ENCODE peak calls at places on chromosomes 3 and 15, in ten cellular contexts. B, M, F, T, U, S, K, Q, I and D are unnamed samples.

GRCh38 chr3:193507566-193507965 is 47.1 kb downstream of the ATP13A4 start:
- DNase-seq in F (no peak), B (no peak), K (no peak), U (no peak), M (no peak), S (no peak), I (no peak), Q (no peak), T (no peak), D (no peak)

GRCh38 chr3:113531826-113532697 is at the start of gene SIDT1:
- DNase-seq in Q (no peak), B (peak), I (no peak), U (peak), T (no peak), K (peak), F (no peak), S (no peak), M (peak), D (peak)

GRCh38 chr3:14523792-14524191 is 16.4 kb downstream of the GRIP2 start:
- DNase-seq in T (no peak), B (no peak), M (no peak), Q (no peak), S (no peak), I (no peak), U (no peak), K (no peak), F (no peak), D (no peak)

GRCh38 chr3:188634285-188634684 is 480.3 kb downstream of the LPP start:
- DNase-seq in M (no peak), Q (no peak), S (no peak), F (peak), K (no peak), U (no peak), B (no peak), T (no peak), I (no peak), D (no peak)

GRCh38 chr3:194937751-194938358 is 252.2 kb downstream of the FAM43A start:
- DNase-seq in M (no peak), U (no peak), Q (no peak), S (no peak), T (no peak), K (no peak), F (no peak), B (no peak), I (no peak), D (no peak)

GRCh38 chr3:186953011-186953487 is 22.7 kb downstream of the ST6GAL1 start:
- DNase-seq in Q (no peak), B (no peak), S (no peak), U (no peak), M (no peak), F (no peak), T (no peak), K (no peak), I (no peak), D (peak)

GRCh38 chr3:186551387-186551786 is 7.2 kb upstream of the CRYGS start:
- DNase-seq in B (no peak), I (no peak), K (no peak), M (no peak), F (no peak), U (peak), S (no peak), Q (no peak), T (no peak), D (no peak)

GRCh38 chr15:90646662-90647305 is 70.4 kb upstream of the BLM start:
- DNase-seq in I (no peak), Q (no peak), B (no peak), K (no peak), U (no peak), F (no peak), M (no peak), T (no peak), S (no peak), D (no peak)

GRCh38 chr3:148146947-148147346 is 550.8 kb upstream of the AGTR1 start:
- DNase-seq in U (no peak), B (no peak), Q (no peak), K (no peak), T (no peak), F (no peak), I (no peak), S (no peak), M (no peak), D (no peak)

GRCh38 chr3:157123621-157124020 is 36.3 kb downstream of the CCNL1 start:
- DNase-seq in S (no peak), K (no peak), Q (no peak), U (no peak), F (no peak), I (no peak), B (no peak), M (no peak), T (no peak), D (no peak)

GRCh38 chr3:132347095-132347494 is 29.9 kb downstream of the ACP3 start:
- DNase-seq in U (peak), I (no peak), Q (peak), M (no peak), B (no peak), F (no peak), T (no peak), K (no peak), S (no peak), D (peak)

GRCh38 chr3:30167511-30168135 is 438.8 kb upstream of the TGFBR2 start:
- DNase-seq in B (no peak), F (no peak), Q (no peak), S (no peak), M (no peak), I (no peak), K (no peak), U (no peak), T (no peak), D (no peak)

GRCh38 chr3:179410317-179410716 is 41.0 kb downstream of the GNB4 start:
- DNase-seq in I (no peak), T (no peak), Q (no peak), U (no peak), K (no peak), F (no peak), S (no peak), B (no peak), M (no peak), D (no peak)

GRCh38 chr15:52428297-52428696 is 100.4 kb downstream of the MYO5A start:
- DNase-seq in S (no peak), M (no peak), T (no peak), B (no peak), K (no peak), F (no peak), Q (no peak), U (no peak), I (no peak), D (no peak)

GRCh38 chr15:47184405-47185221 is 532.7 kb upstream of the SEMA6D start:
- DNase-seq in M (peak), T (no peak), I (peak), K (peak), F (peak), U (no peak), S (no peak), Q (no peak), B (no peak), D (peak)

GRCh38 chr15:96076350-96076749 is 254.2 kb upstream of the NR2F2 start:
- DNase-seq in F (no peak), B (no peak), T (no peak), U (no peak), Q (no peak), K (no peak), M (no peak), S (no peak), I (no peak), D (no peak)

GRCh38 chr3:31962801-31963205 is 18.3 kb downstream of the OSBPL10 start:
- DNase-seq in K (no peak), U (peak), Q (no peak), F (no peak), I (no peak), B (no peak), T (no peak), M (no peak), S (no peak), D (no peak)

GRCh38 chr3:171077261-171077660 is 50.7 kb upstream of the SLC2A2 start:
- DNase-seq in M (no peak), S (no peak), U (no peak), K (no peak), F (no peak), T (no peak), B (no peak), I (no peak), Q (no peak), D (no peak)

GRCh38 chr3:170027691-170028102 is 10.1 kb upstream of the GPR160 start:
- DNase-seq in F (no peak), U (no peak), I (no peak), S (no peak), B (no peak), Q (no peak), M (no peak), T (no peak), K (no peak), D (no peak)

GRCh38 chr15:98455899-98456298 is 192.4 kb upstream of the IGF1R start:
- DNase-seq in T (no peak), F (no peak), S (no peak), M (no peak), I (no peak), U (no peak), Q (no peak), K (no peak), B (no peak), D (no peak)

GRCh38 chr3:43366466-43366865 is 80.1 kb downstream of the SNRK start:
- DNase-seq in F (peak), I (no peak), B (no peak), S (no peak), U (no peak), Q (no peak), M (no peak), T (no peak), K (peak), D (no peak)

GRCh38 chr15:92963794-92964193 is 63.7 kb downstream of the CHD2 start:
- DNase-seq in K (no peak), I (no peak), Q (no peak), F (no peak), T (no peak), B (no peak), M (no peak), U (no peak), S (no peak), D (no peak)